ENCODE peak calls at places on chromosomes 1 and 21, in nine cellular contexts. One of them, this sample, is unnamed.

GRCh38 chr1:178774263-178774662 is 49.2 kb downstream of the RALGPS2 start:
- DNase-seq in HCT116: no peak
- DNase-seq in posterior cingulate gyrus: no peak
- DNase-seq in activated T-cell treated with anti-CD3 and anti-CD28 coated beads, Interleukin-2, amount 50 U/mL, for 72 hours: no peak
- DNase-seq in T-helper 17 cell: no peak
- DNase-seq in epithelial cell of prostate: no peak
- DNase-seq in heart left ventricle: no peak
- DNase-seq in T-helper 2 cell: no peak
- DNase-seq in cardiac fibroblast: peak; percentile 67
- DNase-seq in this sample: no peak

GRCh38 chr1:38926091-38926490 is 15.5 kb downstream of the RHBDL2 start:
- DNase-seq in HCT116: no peak
- DNase-seq in posterior cingulate gyrus: peak; percentile 63
- DNase-seq in activated T-cell treated with anti-CD3 and anti-CD28 coated beads, Interleukin-2, amount 50 U/mL, for 72 hours: no peak
- DNase-seq in T-helper 17 cell: no peak
- DNase-seq in epithelial cell of prostate: no peak
- DNase-seq in heart left ventricle: no peak
- DNase-seq in T-helper 2 cell: no peak
- DNase-seq in cardiac fibroblast: no peak
- DNase-seq in this sample: no peak

GRCh38 chr1:218424528-218424927 is 79.4 kb downstream of the TGFB2 start:
- DNase-seq in HCT116: no peak
- DNase-seq in posterior cingulate gyrus: no peak
- DNase-seq in activated T-cell treated with anti-CD3 and anti-CD28 coated beads, Interleukin-2, amount 50 U/mL, for 72 hours: no peak
- DNase-seq in T-helper 17 cell: no peak
- DNase-seq in epithelial cell of prostate: no peak
- DNase-seq in heart left ventricle: no peak
- DNase-seq in T-helper 2 cell: no peak
- DNase-seq in cardiac fibroblast: no peak
- DNase-seq in this sample: no peak

GRCh38 chr1:243718893-243719292 is 131.2 kb downstream of the AKT3 start:
- DNase-seq in HCT116: no peak
- DNase-seq in posterior cingulate gyrus: no peak
- DNase-seq in activated T-cell treated with anti-CD3 and anti-CD28 coated beads, Interleukin-2, amount 50 U/mL, for 72 hours: no peak
- DNase-seq in T-helper 17 cell: no peak
- DNase-seq in epithelial cell of prostate: no peak
- DNase-seq in heart left ventricle: no peak
- DNase-seq in T-helper 2 cell: no peak
- DNase-seq in cardiac fibroblast: peak; percentile 87
- DNase-seq in this sample: no peak

GRCh38 chr21:44327603-44327974 is 11.6 kb downstream of the CFAP410 start:
- DNase-seq in HCT116: no peak
- DNase-seq in posterior cingulate gyrus: no peak
- DNase-seq in activated T-cell treated with anti-CD3 and anti-CD28 coated beads, Interleukin-2, amount 50 U/mL, for 72 hours: no peak
- DNase-seq in T-helper 17 cell: no peak
- DNase-seq in epithelial cell of prostate: no peak
- DNase-seq in heart left ventricle: no peak
- DNase-seq in T-helper 2 cell: no peak
- DNase-seq in cardiac fibroblast: no peak
- DNase-seq in this sample: no peak

GRCh38 chr1:75471245-75471644 is 139.7 kb downstream of the SLC44A5 start:
- DNase-seq in HCT116: no peak
- DNase-seq in posterior cingulate gyrus: no peak
- DNase-seq in activated T-cell treated with anti-CD3 and anti-CD28 coated beads, Interleukin-2, amount 50 U/mL, for 72 hours: no peak
- DNase-seq in T-helper 17 cell: no peak
- DNase-seq in epithelial cell of prostate: no peak
- DNase-seq in heart left ventricle: no peak
- DNase-seq in T-helper 2 cell: no peak
- DNase-seq in cardiac fibroblast: no peak
- DNase-seq in this sample: no peak

GRCh38 chr1:174995916-174996315 is 3.8 kb upstream of the CACYBP start:
- DNase-seq in HCT116: no peak
- DNase-seq in posterior cingulate gyrus: no peak
- DNase-seq in activated T-cell treated with anti-CD3 and anti-CD28 coated beads, Interleukin-2, amount 50 U/mL, for 72 hours: no peak
- DNase-seq in T-helper 17 cell: no peak
- DNase-seq in epithelial cell of prostate: no peak
- DNase-seq in heart left ventricle: no peak
- DNase-seq in T-helper 2 cell: no peak
- DNase-seq in cardiac fibroblast: peak; percentile 35
- DNase-seq in this sample: no peak

GRCh38 chr1:79716481-79716880 is 710.0 kb upstream of the ADGRL4 start:
- DNase-seq in HCT116: peak; percentile 6
- DNase-seq in posterior cingulate gyrus: no peak
- DNase-seq in activated T-cell treated with anti-CD3 and anti-CD28 coated beads, Interleukin-2, amount 50 U/mL, for 72 hours: no peak
- DNase-seq in T-helper 17 cell: no peak
- DNase-seq in epithelial cell of prostate: peak; percentile 3
- DNase-seq in heart left ventricle: no peak
- DNase-seq in T-helper 2 cell: no peak
- DNase-seq in cardiac fibroblast: peak; percentile 89
- DNase-seq in this sample: no peak

GRCh38 chr1:33985656-33986055 is 121.8 kb downstream of the HMGB4 start:
- DNase-seq in HCT116: no peak
- DNase-seq in posterior cingulate gyrus: no peak
- DNase-seq in activated T-cell treated with anti-CD3 and anti-CD28 coated beads, Interleukin-2, amount 50 U/mL, for 72 hours: no peak
- DNase-seq in T-helper 17 cell: no peak
- DNase-seq in epithelial cell of prostate: no peak
- DNase-seq in heart left ventricle: peak; percentile 19
- DNase-seq in T-helper 2 cell: no peak
- DNase-seq in cardiac fibroblast: no peak
- DNase-seq in this sample: no peak

GRCh38 chr1:116152950-116153691 is 41.9 kb downstream of the MAB21L3 start:
- DNase-seq in HCT116: no peak
- DNase-seq in posterior cingulate gyrus: no peak
- DNase-seq in activated T-cell treated with anti-CD3 and anti-CD28 coated beads, Interleukin-2, amount 50 U/mL, for 72 hours: no peak
- DNase-seq in T-helper 17 cell: no peak
- DNase-seq in epithelial cell of prostate: no peak
- DNase-seq in heart left ventricle: no peak
- DNase-seq in T-helper 2 cell: no peak
- DNase-seq in cardiac fibroblast: no peak
- DNase-seq in this sample: no peak

GRCh38 chr21:15121655-15122120 is 56.9 kb upstream of the NRIP1 start:
- DNase-seq in HCT116: no peak
- DNase-seq in posterior cingulate gyrus: no peak
- DNase-seq in activated T-cell treated with anti-CD3 and anti-CD28 coated beads, Interleukin-2, amount 50 U/mL, for 72 hours: no peak
- DNase-seq in T-helper 17 cell: no peak
- DNase-seq in epithelial cell of prostate: no peak
- DNase-seq in heart left ventricle: peak; percentile 31
- DNase-seq in T-helper 2 cell: no peak
- DNase-seq in cardiac fibroblast: peak; percentile 58
- DNase-seq in this sample: no peak

GRCh38 chr1:37682334-37682987 is 9.9 kb upstream of the CDCA8 start:
- DNase-seq in HCT116: peak; percentile 38
- DNase-seq in posterior cingulate gyrus: peak; percentile 90
- DNase-seq in activated T-cell treated with anti-CD3 and anti-CD28 coated beads, Interleukin-2, amount 50 U/mL, for 72 hours: peak; percentile 82
- DNase-seq in T-helper 17 cell: peak; percentile 53
- DNase-seq in epithelial cell of prostate: no peak
- DNase-seq in heart left ventricle: peak; percentile 50
- DNase-seq in T-helper 2 cell: peak; percentile 41
- DNase-seq in cardiac fibroblast: peak; percentile 80
- DNase-seq in this sample: peak; percentile 66

GRCh38 chr1:248821101-248821500 is 4.6 kb downstream of the SH3BP5L start:
- DNase-seq in HCT116: no peak
- DNase-seq in posterior cingulate gyrus: no peak
- DNase-seq in activated T-cell treated with anti-CD3 and anti-CD28 coated beads, Interleukin-2, amount 50 U/mL, for 72 hours: no peak
- DNase-seq in T-helper 17 cell: no peak
- DNase-seq in epithelial cell of prostate: no peak
- DNase-seq in heart left ventricle: no peak
- DNase-seq in T-helper 2 cell: no peak
- DNase-seq in cardiac fibroblast: peak; percentile 92
- DNase-seq in this sample: no peak

GRCh38 chr1:113396585-113396984 is 6.3 kb downstream of the MAGI3 start:
- DNase-seq in HCT116: peak; percentile 64
- DNase-seq in posterior cingulate gyrus: no peak
- DNase-seq in activated T-cell treated with anti-CD3 and anti-CD28 coated beads, Interleukin-2, amount 50 U/mL, for 72 hours: no peak
- DNase-seq in T-helper 17 cell: no peak
- DNase-seq in epithelial cell of prostate: peak; percentile 40
- DNase-seq in heart left ventricle: no peak
- DNase-seq in T-helper 2 cell: no peak
- DNase-seq in cardiac fibroblast: peak; percentile 77
- DNase-seq in this sample: no peak

GRCh38 chr1:197178998-197179397 is 32.5 kb upstream of the ASPM start:
- DNase-seq in HCT116: no peak
- DNase-seq in posterior cingulate gyrus: no peak
- DNase-seq in activated T-cell treated with anti-CD3 and anti-CD28 coated beads, Interleukin-2, amount 50 U/mL, for 72 hours: no peak
- DNase-seq in T-helper 17 cell: no peak
- DNase-seq in epithelial cell of prostate: no peak
- DNase-seq in heart left ventricle: no peak
- DNase-seq in T-helper 2 cell: no peak
- DNase-seq in cardiac fibroblast: peak; percentile 84
- DNase-seq in this sample: no peak

GRCh38 chr1:18183477-18183974 is 75.9 kb downstream of the IGSF21 start:
- DNase-seq in HCT116: no peak
- DNase-seq in posterior cingulate gyrus: no peak
- DNase-seq in activated T-cell treated with anti-CD3 and anti-CD28 coated beads, Interleukin-2, amount 50 U/mL, for 72 hours: no peak
- DNase-seq in T-helper 17 cell: no peak
- DNase-seq in epithelial cell of prostate: no peak
- DNase-seq in heart left ventricle: no peak
- DNase-seq in T-helper 2 cell: no peak
- DNase-seq in cardiac fibroblast: no peak
- DNase-seq in this sample: no peak

GRCh38 chr1:6220236-6220635 is 14.3 kb downstream of the RNF207 start:
- DNase-seq in HCT116: peak; percentile 93
- DNase-seq in posterior cingulate gyrus: no peak
- DNase-seq in activated T-cell treated with anti-CD3 and anti-CD28 coated beads, Interleukin-2, amount 50 U/mL, for 72 hours: no peak
- DNase-seq in T-helper 17 cell: no peak
- DNase-seq in epithelial cell of prostate: peak; percentile 84
- DNase-seq in heart left ventricle: no peak
- DNase-seq in T-helper 2 cell: no peak
- DNase-seq in cardiac fibroblast: no peak
- DNase-seq in this sample: no peak

GRCh38 chr1:30323352-30323751 is 400.0 kb downstream of the MATN1 start:
- DNase-seq in HCT116: no peak
- DNase-seq in posterior cingulate gyrus: no peak
- DNase-seq in activated T-cell treated with anti-CD3 and anti-CD28 coated beads, Interleukin-2, amount 50 U/mL, for 72 hours: no peak
- DNase-seq in T-helper 17 cell: no peak
- DNase-seq in epithelial cell of prostate: no peak
- DNase-seq in heart left ventricle: no peak
- DNase-seq in T-helper 2 cell: no peak
- DNase-seq in cardiac fibroblast: no peak
- DNase-seq in this sample: no peak

GRCh38 chr21:41283211-41283818 is 33.3 kb upstream of the FAM3B start:
- DNase-seq in HCT116: peak; percentile 39
- DNase-seq in posterior cingulate gyrus: no peak
- DNase-seq in activated T-cell treated with anti-CD3 and anti-CD28 coated beads, Interleukin-2, amount 50 U/mL, for 72 hours: peak; percentile 43
- DNase-seq in T-helper 17 cell: no peak
- DNase-seq in epithelial cell of prostate: peak; percentile 50
- DNase-seq in heart left ventricle: peak; percentile 41
- DNase-seq in T-helper 2 cell: peak; percentile 31
- DNase-seq in cardiac fibroblast: peak; percentile 92
- DNase-seq in this sample: peak; percentile 74

GRCh38 chr1:182080955-182081582 is 19.6 kb upstream of the ZNF648 start:
- DNase-seq in HCT116: peak; percentile 29
- DNase-seq in posterior cingulate gyrus: no peak
- DNase-seq in activated T-cell treated with anti-CD3 and anti-CD28 coated beads, Interleukin-2, amount 50 U/mL, for 72 hours: peak; percentile 28
- DNase-seq in T-helper 17 cell: no peak
- DNase-seq in epithelial cell of prostate: no peak
- DNase-seq in heart left ventricle: no peak
- DNase-seq in T-helper 2 cell: no peak
- DNase-seq in cardiac fibroblast: peak; percentile 43
- DNase-seq in this sample: peak; percentile 62

GRCh38 chr1:56676571-56677035 is 31.5 kb downstream of the PRKAA2 start:
- DNase-seq in HCT116: no peak
- DNase-seq in posterior cingulate gyrus: no peak
- DNase-seq in activated T-cell treated with anti-CD3 and anti-CD28 coated beads, Interleukin-2, amount 50 U/mL, for 72 hours: no peak
- DNase-seq in T-helper 17 cell: no peak
- DNase-seq in epithelial cell of prostate: peak; percentile 60
- DNase-seq in heart left ventricle: no peak
- DNase-seq in T-helper 2 cell: no peak
- DNase-seq in cardiac fibroblast: peak; percentile 75
- DNase-seq in this sample: peak; percentile 50

GRCh38 chr1:235898126-235898525 is 31.4 kb upstream of the LYST start:
- DNase-seq in HCT116: no peak
- DNase-seq in posterior cingulate gyrus: no peak
- DNase-seq in activated T-cell treated with anti-CD3 and anti-CD28 coated beads, Interleukin-2, amount 50 U/mL, for 72 hours: no peak
- DNase-seq in T-helper 17 cell: no peak
- DNase-seq in epithelial cell of prostate: no peak
- DNase-seq in heart left ventricle: no peak
- DNase-seq in T-helper 2 cell: no peak
- DNase-seq in cardiac fibroblast: peak; percentile 36
- DNase-seq in this sample: no peak

GRCh38 chr1:113912594-113913311 is 7.6 kb downstream of the DCLRE1B start:
- DNase-seq in HCT116: no peak
- DNase-seq in posterior cingulate gyrus: no peak
- DNase-seq in activated T-cell treated with anti-CD3 and anti-CD28 coated beads, Interleukin-2, amount 50 U/mL, for 72 hours: no peak
- DNase-seq in T-helper 17 cell: no peak
- DNase-seq in epithelial cell of prostate: no peak
- DNase-seq in heart left ventricle: peak; percentile 45
- DNase-seq in T-helper 2 cell: no peak
- DNase-seq in cardiac fibroblast: peak; percentile 56
- DNase-seq in this sample: no peak

GRCh38 chr1:225441314-225442119 is 13.7 kb upstream of the LBR start:
- DNase-seq in HCT116: no peak
- DNase-seq in posterior cingulate gyrus: peak; percentile 22
- DNase-seq in activated T-cell treated with anti-CD3 and anti-CD28 coated beads, Interleukin-2, amount 50 U/mL, for 72 hours: no peak
- DNase-seq in T-helper 17 cell: no peak
- DNase-seq in epithelial cell of prostate: no peak
- DNase-seq in heart left ventricle: no peak
- DNase-seq in T-helper 2 cell: no peak
- DNase-seq in cardiac fibroblast: no peak
- DNase-seq in this sample: no peak

GRCh38 chr1:46113948-46114347 is 18.5 kb downstream of the PIK3R3 start:
- DNase-seq in HCT116: no peak
- DNase-seq in posterior cingulate gyrus: no peak
- DNase-seq in activated T-cell treated with anti-CD3 and anti-CD28 coated beads, Interleukin-2, amount 50 U/mL, for 72 hours: no peak
- DNase-seq in T-helper 17 cell: no peak
- DNase-seq in epithelial cell of prostate: no peak
- DNase-seq in heart left ventricle: no peak
- DNase-seq in T-helper 2 cell: no peak
- DNase-seq in cardiac fibroblast: no peak
- DNase-seq in this sample: no peak

This sample was measured in HEK293T.